ENCODE peak calls at places on chromosome 2, in seven cellular contexts. M, O, Z, V, P, K and Y are unnamed samples.

GRCh38 chr2:195608768-195609454 is 48.1 kb upstream of the SLC39A10 start:
- DNase-seq in M (no peak), O (no peak), Z (no peak), V (no peak), P (no peak), K (no peak), Y (no peak)

GRCh38 chr2:176935543-176936102 is 277.0 kb upstream of the HNRNPA3 start:
- DNase-seq in M (no peak), O (no peak), Z (no peak), V (no peak), P (no peak), K (no peak), Y (no peak)

GRCh38 chr2:71895320-71896161 is 252.1 kb downstream of the CYP26B1 start:
- DNase-seq in M (no peak), O (no peak), Z (no peak), V (no peak), P (no peak), K (no peak), Y (no peak)

GRCh38 chr2:631741-632140 is 45.5 kb downstream of the TMEM18 start:
- DNase-seq in M (no peak), O (no peak), Z (no peak), V (no peak), P (no peak), K (no peak), Y (no peak)

GRCh38 chr2:73100956-73101355 is 11.8 kb downstream of the RAB11FIP5 start:
- DNase-seq in M (no peak), O (no peak), Z (no peak), V (no peak), P (no peak), K (no peak), Y (no peak)

GRCh38 chr2:201866643-201867310 is 60.4 kb downstream of the CDK15 start:
- DNase-seq in M (no peak), O (no peak), Z (no peak), V (no peak), P (no peak), K (no peak), Y (no peak)

GRCh38 chr2:20604401-20604911 is 46.4 kb downstream of the HS1BP3 start:
- DNase-seq in M (no peak), O (no peak), Z (no peak), V (no peak), P (no peak), K (no peak), Y (no peak)

GRCh38 chr2:550860-551259 is 126.3 kb downstream of the TMEM18 start:
- DNase-seq in M (no peak), O (no peak), Z (no peak), V (no peak), P (no peak), K (no peak), Y (no peak)

GRCh38 chr2:134160793-134161504 is 92.9 kb upstream of the MGAT5 start:
- DNase-seq in M (no peak), O (no peak), Z (no peak), V (no peak), P (no peak), K (peak), Y (no peak)